ENCODE peak calls at places on chromosomes 1 and 21, in nine cellular contexts. One of them, this sample, is unnamed.

GRCh38 chr1:53186533-53186932 is 10.1 kb upstream of the CPT2 start:
- DNase-seq in A549: no peak
- DNase-seq in EL: no peak
- DNase-seq in C1 segment of cervical spinal cord: no peak
- DNase-seq in G401: no peak
- DNase-seq in neuronal stem cell: no peak
- DNase-seq in H54: no peak
- DNase-seq in Panc1: no peak
- DNase-seq in AG10803: no peak
- DNase-seq in this sample: no peak

GRCh38 chr21:14616303-14617039 is 70.4 kb upstream of the SAMSN1 start:
- DNase-seq in A549: no peak
- DNase-seq in EL: peak
- DNase-seq in C1 segment of cervical spinal cord: no peak
- DNase-seq in G401: no peak
- DNase-seq in neuronal stem cell: no peak
- DNase-seq in H54: no peak
- DNase-seq in Panc1: no peak
- DNase-seq in AG10803: no peak
- DNase-seq in this sample: no peak

GRCh38 chr1:12760256-12760795 is 13.2 kb upstream of the PRAMEF12 start:
- DNase-seq in A549: peak
- DNase-seq in EL: no peak
- DNase-seq in C1 segment of cervical spinal cord: no peak
- DNase-seq in G401: no peak
- DNase-seq in neuronal stem cell: no peak
- DNase-seq in H54: no peak
- DNase-seq in Panc1: no peak
- DNase-seq in AG10803: no peak
- DNase-seq in this sample: no peak

GRCh38 chr1:92310185-92310597 is 11.3 kb downstream of the RPAP2 start:
- DNase-seq in A549: no peak
- DNase-seq in EL: peak
- DNase-seq in C1 segment of cervical spinal cord: no peak
- DNase-seq in G401: peak
- DNase-seq in neuronal stem cell: no peak
- DNase-seq in H54: peak
- DNase-seq in Panc1: no peak
- DNase-seq in AG10803: peak
- DNase-seq in this sample: no peak

GRCh38 chr1:195335541-195335940 is 1272.7 kb downstream of the KCNT2 start:
- DNase-seq in A549: no peak
- DNase-seq in EL: peak
- DNase-seq in C1 segment of cervical spinal cord: no peak
- DNase-seq in G401: no peak
- DNase-seq in neuronal stem cell: no peak
- DNase-seq in H54: no peak
- DNase-seq in Panc1: no peak
- DNase-seq in AG10803: peak
- DNase-seq in this sample: peak

GRCh38 chr1:93344484-93344883 is 1.2 kb upstream of the DR1 start:
- DNase-seq in A549: no peak
- DNase-seq in EL: no peak
- DNase-seq in C1 segment of cervical spinal cord: no peak
- DNase-seq in G401: no peak
- DNase-seq in neuronal stem cell: no peak
- DNase-seq in H54: no peak
- DNase-seq in Panc1: no peak
- DNase-seq in AG10803: no peak
- DNase-seq in this sample: no peak

GRCh38 chr1:209513226-209513625 is 70.3 kb upstream of the CAMK1G start:
- DNase-seq in A549: peak
- DNase-seq in EL: peak
- DNase-seq in C1 segment of cervical spinal cord: no peak
- DNase-seq in G401: peak
- DNase-seq in neuronal stem cell: peak
- DNase-seq in H54: peak
- DNase-seq in Panc1: peak
- DNase-seq in AG10803: peak
- DNase-seq in this sample: peak

GRCh38 chr1:179101566-179101965 is 19.7 kb downstream of the TOR3A start:
- DNase-seq in A549: no peak
- DNase-seq in EL: no peak
- DNase-seq in C1 segment of cervical spinal cord: no peak
- DNase-seq in G401: no peak
- DNase-seq in neuronal stem cell: no peak
- DNase-seq in H54: no peak
- DNase-seq in Panc1: no peak
- DNase-seq in AG10803: no peak
- DNase-seq in this sample: no peak

GRCh38 chr1:226653311-226653921 is 85.7 kb downstream of the ITPKB start:
- DNase-seq in A549: no peak
- DNase-seq in EL: no peak
- DNase-seq in C1 segment of cervical spinal cord: no peak
- DNase-seq in G401: no peak
- DNase-seq in neuronal stem cell: no peak
- DNase-seq in H54: no peak
- DNase-seq in Panc1: no peak
- DNase-seq in AG10803: no peak
- DNase-seq in this sample: no peak

GRCh38 chr1:64000021-64000420 is 203.4 kb upstream of the UBE2U start:
- DNase-seq in A549: peak
- DNase-seq in EL: peak
- DNase-seq in C1 segment of cervical spinal cord: no peak
- DNase-seq in G401: no peak
- DNase-seq in neuronal stem cell: no peak
- DNase-seq in H54: no peak
- DNase-seq in Panc1: no peak
- DNase-seq in AG10803: no peak
- DNase-seq in this sample: peak

GRCh38 chr1:31007462-31007991 is 58.0 kb downstream of the PUM1 start:
- DNase-seq in A549: no peak
- DNase-seq in EL: peak
- DNase-seq in C1 segment of cervical spinal cord: no peak
- DNase-seq in G401: no peak
- DNase-seq in neuronal stem cell: no peak
- DNase-seq in H54: no peak
- DNase-seq in Panc1: no peak
- DNase-seq in AG10803: peak
- DNase-seq in this sample: peak

GRCh38 chr1:26094076-26094669 is 17.5 kb upstream of the PDIK1L start:
- DNase-seq in A549: no peak
- DNase-seq in EL: no peak
- DNase-seq in C1 segment of cervical spinal cord: no peak
- DNase-seq in G401: no peak
- DNase-seq in neuronal stem cell: no peak
- DNase-seq in H54: no peak
- DNase-seq in Panc1: no peak
- DNase-seq in AG10803: no peak
- DNase-seq in this sample: peak

GRCh38 chr1:67609572-67609939 is 75.4 kb upstream of the GADD45A start:
- DNase-seq in A549: no peak
- DNase-seq in EL: no peak
- DNase-seq in C1 segment of cervical spinal cord: no peak
- DNase-seq in G401: no peak
- DNase-seq in neuronal stem cell: no peak
- DNase-seq in H54: no peak
- DNase-seq in Panc1: no peak
- DNase-seq in AG10803: no peak
- DNase-seq in this sample: no peak

GRCh38 chr1:162389021-162389818 is 7.7 kb downstream of the C1orf226 start:
- DNase-seq in A549: no peak
- DNase-seq in EL: peak
- DNase-seq in C1 segment of cervical spinal cord: no peak
- DNase-seq in G401: no peak
- DNase-seq in neuronal stem cell: no peak
- DNase-seq in H54: no peak
- DNase-seq in Panc1: no peak
- DNase-seq in AG10803: peak
- DNase-seq in this sample: peak

GRCh38 chr1:37877991-37878544 is 18.7 kb upstream of the MTF1 start:
- DNase-seq in A549: no peak
- DNase-seq in EL: no peak
- DNase-seq in C1 segment of cervical spinal cord: no peak
- DNase-seq in G401: no peak
- DNase-seq in neuronal stem cell: no peak
- DNase-seq in H54: no peak
- DNase-seq in Panc1: no peak
- DNase-seq in AG10803: no peak
- DNase-seq in this sample: no peak

GRCh38 chr1:56403321-56403720 is 176.0 kb downstream of the PLPP3 start:
- DNase-seq in A549: no peak
- DNase-seq in EL: no peak
- DNase-seq in C1 segment of cervical spinal cord: no peak
- DNase-seq in G401: no peak
- DNase-seq in neuronal stem cell: no peak
- DNase-seq in H54: no peak
- DNase-seq in Panc1: no peak
- DNase-seq in AG10803: no peak
- DNase-seq in this sample: no peak